ENCODE peak calls at places on chromosomes 11 and 22, in six cellular contexts. B is effector CD4-positive, alpha-beta T cell; U is stimulated activated CD8-positive, alpha-beta memory T cell treated with anti-CD3 and anti-CD28 coated beads, Interleukin-15, amount 100 ng/mL, for 4 hours; S is body of pancreas; F is GM23248; J is T-helper 17 cell. R is an unnamed sample.
A peak's percentile ranks its signal among the peaks of the same experiment; 100 is the strongest.

GRCh38 chr11:78801161-78801884 is 226.7 kb upstream of the NARS2 start:
- DNase-seq in B (no peak), U (no peak), S (peak; percentile 65), F (peak; percentile 85), J (no peak), R (peak; percentile 98)

GRCh38 chr22:30205281-30206115 is 41.1 kb downstream of the LIF start:
- DNase-seq in B (no peak), U (no peak), S (peak; percentile 25), F (peak; percentile 97), J (no peak), R (peak; percentile 100)

GRCh38 chr11:119764108-119764874 is 35.3 kb upstream of the NECTIN1 start:
- DNase-seq in B (no peak), U (no peak), S (peak; percentile 81), F (peak; percentile 91), J (no peak), R (peak; percentile 42)

GRCh38 chr11:119592642-119593041 is 136.4 kb downstream of the NECTIN1 start:
- DNase-seq in B (no peak), U (no peak), S (no peak), F (peak; percentile 39), J (no peak), R (no peak)

GRCh38 chr11:118281284-118281683 is 17.2 kb upstream of the MPZL2 start:
- DNase-seq in B (no peak), U (no peak), S (no peak), F (no peak), J (no peak), R (no peak)

GRCh38 chr11:99739464-99740089 is 718.8 kb downstream of the CNTN5 start:
- DNase-seq in B (no peak), U (no peak), S (no peak), F (peak; percentile 31), J (no peak), R (peak; percentile 40)

GRCh38 chr22:30435674-30436126 is 10.1 kb downstream of the MTFP1 start:
- DNase-seq in B (peak; percentile 86), U (peak; percentile 57), S (peak; percentile 39), F (no peak), J (peak; percentile 76), R (no peak)

GRCh38 chr22:31477329-31477728 is 12.3 kb downstream of the EIF4ENIF1 start:
- DNase-seq in B (no peak), U (no peak), S (no peak), F (no peak), J (no peak), R (no peak)

GRCh38 chr11:64661146-64661545 is 61.9 kb downstream of the NRXN2 start:
- DNase-seq in B (no peak), U (no peak), S (no peak), F (peak; percentile 86), J (no peak), R (peak; percentile 62)

GRCh38 chr22:38833061-38833460 is 10.8 kb downstream of the NPTXR start:
- DNase-seq in B (no peak), U (no peak), S (no peak), F (no peak), J (no peak), R (no peak)